ENCODE peak calls at places on chromosomes 1 and 21, in seven cellular contexts. One of them, this sample, is unnamed.

GRCh38 chr1:223811634-223812101 is 34.1 kb downstream of the TP53BP2 start:
- DNase-seq in type B pancreatic cell: no peak
- DNase-seq in NCI-H510A treated with DMSO at 0.1 percent for 48 hours: peak; percentile 11
- DNase-seq in stimulated activated CD8-positive, alpha-beta memory T cell treated with anti-CD3 and anti-CD28 coated beads, Interleukin-15, amount 100 ng/mL, for 48 hours: no peak
- DNase-seq in glomerular endothelial cell: no peak
- DNase-seq in CD4-positive, alpha-beta T cell: no peak
- DNase-seq in DMS153: peak; percentile 19
- DNase-seq in this sample: peak; percentile 57

GRCh38 chr21:31872452-31873274 is at the start of gene HUNK:
- DNase-seq in type B pancreatic cell: peak; percentile 86
- DNase-seq in NCI-H510A treated with DMSO at 0.1 percent for 48 hours: peak; percentile 76
- DNase-seq in stimulated activated CD8-positive, alpha-beta memory T cell treated with anti-CD3 and anti-CD28 coated beads, Interleukin-15, amount 100 ng/mL, for 48 hours: no peak
- DNase-seq in glomerular endothelial cell: no peak
- DNase-seq in CD4-positive, alpha-beta T cell: no peak
- DNase-seq in DMS153: peak; percentile 36
- DNase-seq in this sample: peak; percentile 11

GRCh38 chr1:24952413-24952841 is 22.4 kb upstream of the RUNX3 start:
- DNase-seq in type B pancreatic cell: no peak
- DNase-seq in NCI-H510A treated with DMSO at 0.1 percent for 48 hours: no peak
- DNase-seq in stimulated activated CD8-positive, alpha-beta memory T cell treated with anti-CD3 and anti-CD28 coated beads, Interleukin-15, amount 100 ng/mL, for 48 hours: no peak
- DNase-seq in glomerular endothelial cell: no peak
- DNase-seq in CD4-positive, alpha-beta T cell: no peak
- DNase-seq in DMS153: no peak
- DNase-seq in this sample: no peak

GRCh38 chr21:35145626-35146236 is 96.6 kb upstream of the RUNX1 start:
- DNase-seq in type B pancreatic cell: no peak
- DNase-seq in NCI-H510A treated with DMSO at 0.1 percent for 48 hours: no peak
- DNase-seq in stimulated activated CD8-positive, alpha-beta memory T cell treated with anti-CD3 and anti-CD28 coated beads, Interleukin-15, amount 100 ng/mL, for 48 hours: no peak
- DNase-seq in glomerular endothelial cell: no peak
- DNase-seq in CD4-positive, alpha-beta T cell: no peak
- DNase-seq in DMS153: no peak
- DNase-seq in this sample: no peak

GRCh38 chr1:91864017-91864700 is 21.8 kb downstream of the TGFBR3 start:
- DNase-seq in type B pancreatic cell: no peak
- DNase-seq in NCI-H510A treated with DMSO at 0.1 percent for 48 hours: no peak
- DNase-seq in stimulated activated CD8-positive, alpha-beta memory T cell treated with anti-CD3 and anti-CD28 coated beads, Interleukin-15, amount 100 ng/mL, for 48 hours: no peak
- DNase-seq in glomerular endothelial cell: no peak
- DNase-seq in CD4-positive, alpha-beta T cell: no peak
- DNase-seq in DMS153: no peak
- DNase-seq in this sample: peak; percentile 96

GRCh38 chr1:8831329-8831728 is 13.9 kb upstream of the RERE start:
- DNase-seq in type B pancreatic cell: no peak
- DNase-seq in NCI-H510A treated with DMSO at 0.1 percent for 48 hours: no peak
- DNase-seq in stimulated activated CD8-positive, alpha-beta memory T cell treated with anti-CD3 and anti-CD28 coated beads, Interleukin-15, amount 100 ng/mL, for 48 hours: no peak
- DNase-seq in glomerular endothelial cell: no peak
- DNase-seq in CD4-positive, alpha-beta T cell: no peak
- DNase-seq in DMS153: no peak
- DNase-seq in this sample: peak; percentile 21

GRCh38 chr1:205263580-205264190 is 35.9 kb downstream of the TMCC2 start:
- DNase-seq in type B pancreatic cell: no peak
- DNase-seq in NCI-H510A treated with DMSO at 0.1 percent for 48 hours: no peak
- DNase-seq in stimulated activated CD8-positive, alpha-beta memory T cell treated with anti-CD3 and anti-CD28 coated beads, Interleukin-15, amount 100 ng/mL, for 48 hours: no peak
- DNase-seq in glomerular endothelial cell: no peak
- DNase-seq in CD4-positive, alpha-beta T cell: no peak
- DNase-seq in DMS153: no peak
- DNase-seq in this sample: peak; percentile 74

GRCh38 chr1:154607084-154607747 is 770 bp downstream of the ADAR start:
- DNase-seq in type B pancreatic cell: no peak
- DNase-seq in NCI-H510A treated with DMSO at 0.1 percent for 48 hours: peak; percentile 35
- DNase-seq in stimulated activated CD8-positive, alpha-beta memory T cell treated with anti-CD3 and anti-CD28 coated beads, Interleukin-15, amount 100 ng/mL, for 48 hours: no peak
- DNase-seq in glomerular endothelial cell: no peak
- DNase-seq in CD4-positive, alpha-beta T cell: peak; percentile 56
- DNase-seq in DMS153: no peak
- DNase-seq in this sample: peak; percentile 46

GRCh38 chr1:23100074-23100748 is 68.4 kb downstream of the LUZP1 start:
- DNase-seq in type B pancreatic cell: no peak
- DNase-seq in NCI-H510A treated with DMSO at 0.1 percent for 48 hours: no peak
- DNase-seq in stimulated activated CD8-positive, alpha-beta memory T cell treated with anti-CD3 and anti-CD28 coated beads, Interleukin-15, amount 100 ng/mL, for 48 hours: no peak
- DNase-seq in glomerular endothelial cell: no peak
- DNase-seq in CD4-positive, alpha-beta T cell: no peak
- DNase-seq in DMS153: no peak
- DNase-seq in this sample: peak; percentile 98

GRCh38 chr1:212774584-212774983 is 17.0 kb downstream of the NSL1 start:
- DNase-seq in type B pancreatic cell: no peak
- DNase-seq in NCI-H510A treated with DMSO at 0.1 percent for 48 hours: no peak
- DNase-seq in stimulated activated CD8-positive, alpha-beta memory T cell treated with anti-CD3 and anti-CD28 coated beads, Interleukin-15, amount 100 ng/mL, for 48 hours: no peak
- DNase-seq in glomerular endothelial cell: no peak
- DNase-seq in CD4-positive, alpha-beta T cell: no peak
- DNase-seq in DMS153: peak; percentile 26
- DNase-seq in this sample: peak; percentile 20

GRCh38 chr1:205495237-205495823 is 9.1 kb upstream of the CDK18 start:
- DNase-seq in type B pancreatic cell: no peak
- DNase-seq in NCI-H510A treated with DMSO at 0.1 percent for 48 hours: peak; percentile 50
- DNase-seq in stimulated activated CD8-positive, alpha-beta memory T cell treated with anti-CD3 and anti-CD28 coated beads, Interleukin-15, amount 100 ng/mL, for 48 hours: no peak
- DNase-seq in glomerular endothelial cell: no peak
- DNase-seq in CD4-positive, alpha-beta T cell: no peak
- DNase-seq in DMS153: peak; percentile 89
- DNase-seq in this sample: no peak